ENCODE peak calls at places on chromosomes 5 and 9, in four cellular contexts. One of them, this sample, is unnamed.

GRCh38 chr9:36337002-36337401 is 63.1 kb downstream of the RNF38 start:
- DNase-seq in cardiac fibroblast: no peak
- DNase-seq in ovary: no peak
- DNase-seq in tibial artery: no peak
- DNase-seq in this sample: no peak

GRCh38 chr5:143714629-143715028 is 97.3 kb upstream of the HMHB1 start:
- DNase-seq in cardiac fibroblast: no peak
- DNase-seq in tibial artery: no peak
- DNase-seq in ovary: no peak
- DNase-seq in this sample: no peak

GRCh38 chr5:181203842-181204560 is 995 bp downstream of the TRIM7 start:
- DNase-seq in tibial artery: no peak
- DNase-seq in ovary: no peak
- DNase-seq in cardiac fibroblast: no peak
- DNase-seq in this sample: no peak

GRCh38 chr5:132389453-132390286 is 20.2 kb downstream of the SLC22A5 start:
- DNase-seq in tibial artery: peak
- DNase-seq in ovary: peak
- DNase-seq in cardiac fibroblast: peak
- DNase-seq in this sample: no peak

GRCh38 chr9:138103111-138103823 is 225.7 kb downstream of the CACNA1B start:
- DNase-seq in ovary: no peak
- DNase-seq in tibial artery: no peak
- DNase-seq in cardiac fibroblast: no peak
- DNase-seq in this sample: no peak

GRCh38 chr9:33445389-33445881 is 2.0 kb downstream of the AQP3 start:
- DNase-seq in cardiac fibroblast: no peak
- DNase-seq in tibial artery: no peak
- DNase-seq in ovary: peak
- DNase-seq in this sample: no peak

GRCh38 chr9:87594218-87594617 is 96.6 kb downstream of the DAPK1 start:
- DNase-seq in cardiac fibroblast: peak
- DNase-seq in ovary: no peak
- DNase-seq in tibial artery: no peak
- DNase-seq in this sample: no peak

GRCh38 chr9:113998529-113999255 is 79.4 kb downstream of the AMBP start:
- DNase-seq in ovary: peak
- DNase-seq in tibial artery: no peak
- DNase-seq in cardiac fibroblast: peak
- DNase-seq in this sample: no peak

GRCh38 chr9:16429671-16430070 is 440.8 kb downstream of the BNC2 start:
- DNase-seq in cardiac fibroblast: no peak
- DNase-seq in ovary: no peak
- DNase-seq in tibial artery: no peak
- DNase-seq in this sample: no peak

GRCh38 chr5:85278193-85278592 is 893.5 kb upstream of the EDIL3 start:
- DNase-seq in cardiac fibroblast: peak
- DNase-seq in ovary: no peak
- DNase-seq in tibial artery: no peak
- DNase-seq in this sample: no peak

DNA sequence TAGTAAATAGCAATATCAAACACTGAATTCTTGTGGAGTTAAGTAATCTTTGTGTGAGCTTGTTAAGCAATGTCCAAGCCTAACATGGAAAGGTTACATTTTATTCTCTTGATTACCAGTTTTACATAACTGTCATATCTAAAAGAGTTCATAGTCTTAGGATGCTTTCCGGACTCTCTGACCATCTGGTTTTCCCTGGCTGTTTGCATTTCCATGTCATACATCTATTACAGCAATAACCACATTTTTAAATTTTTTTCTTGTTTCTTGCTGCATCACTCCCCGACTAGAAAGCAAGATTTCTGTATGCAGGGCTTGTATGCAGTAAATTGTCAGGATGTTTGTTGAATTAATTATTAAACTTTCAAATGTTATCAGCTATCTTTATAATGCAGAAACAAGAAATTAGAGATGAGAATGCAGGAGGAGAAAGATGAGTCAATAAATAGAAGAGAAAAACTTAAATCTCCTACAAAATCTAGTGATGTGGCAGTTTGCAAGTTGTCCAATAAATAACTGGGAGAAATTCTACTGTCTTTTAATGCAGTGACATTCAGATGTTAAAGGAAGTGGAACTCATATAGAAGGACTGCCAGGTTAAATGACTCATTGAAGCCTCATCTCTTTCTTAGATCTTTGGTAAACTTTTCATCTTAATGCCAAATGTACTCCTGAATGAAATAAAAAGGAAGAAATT is 179.6 kb upstream of the SGCD start:
- DNase-seq in cardiac fibroblast: peak
- DNase-seq in tibial artery: no peak
- DNase-seq in ovary: no peak
- DNase-seq in this sample: no peak
- H3K4me3 ChIP-seq in cardiac fibroblast: no peak
- H3K4me3 ChIP-seq in tibial artery: no peak
- H3K4me3 ChIP-seq in ovary: no peak
- H3K4me3 ChIP-seq in this sample: no peak

GRCh38 chr5:90111354-90112070 is 298.0 kb downstream of the CETN3 start:
- DNase-seq in tibial artery: no peak
- DNase-seq in cardiac fibroblast: peak
- DNase-seq in ovary: no peak
- DNase-seq in this sample: no peak

GRCh38 chr5:90109285-90109684 is 300.3 kb downstream of the CETN3 start:
- DNase-seq in tibial artery: no peak
- DNase-seq in ovary: no peak
- DNase-seq in cardiac fibroblast: no peak
- DNase-seq in this sample: no peak

GRCh38 chr5:90112293-90112692 is 297.3 kb downstream of the CETN3 start:
- DNase-seq in ovary: no peak
- DNase-seq in tibial artery: no peak
- DNase-seq in cardiac fibroblast: no peak
- DNase-seq in this sample: no peak

DNA sequence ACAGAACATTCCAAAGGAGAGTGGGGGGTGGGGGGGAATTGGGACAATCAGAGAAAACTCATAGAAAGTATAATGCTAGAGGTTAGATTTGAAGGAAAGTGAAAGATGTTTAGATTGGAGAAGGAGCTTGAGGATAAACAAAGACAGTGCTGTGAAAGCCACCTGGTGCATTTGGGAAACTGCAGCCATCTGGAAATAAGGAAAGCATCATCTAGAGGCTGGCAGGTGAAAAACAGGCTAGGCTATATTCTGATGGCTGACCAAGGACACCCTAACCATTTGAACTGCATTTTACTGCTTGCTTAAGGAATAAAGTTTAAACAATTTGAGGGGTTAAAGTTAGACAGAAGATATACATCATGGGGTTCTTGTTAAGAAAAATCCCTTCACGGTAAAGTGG is 296.4 kb downstream of the CETN3 start:
- DNase-seq in tibial artery: no peak
- DNase-seq in ovary: no peak
- DNase-seq in cardiac fibroblast: no peak
- DNase-seq in this sample: no peak
- TF ChIP-seq CTCF in tibial artery: no peak
- TF ChIP-seq CTCF in ovary: no peak
- TF ChIP-seq CTCF in cardiac fibroblast: no peak
- TF ChIP-seq CTCF in this sample: no peak

GRCh38 chr5:21783079-21783478 is 1070.1 kb downstream of the CDH12 start:
- DNase-seq in ovary: no peak
- DNase-seq in tibial artery: no peak
- DNase-seq in cardiac fibroblast: no peak
- DNase-seq in this sample: no peak
- H3K4me3 ChIP-seq in ovary: no peak
- H3K4me3 ChIP-seq in tibial artery: no peak
- H3K4me3 ChIP-seq in cardiac fibroblast: no peak
- H3K4me3 ChIP-seq in this sample: no peak

GRCh38 chr9:68508547-68508946 is 32.1 kb downstream of the TMEM252 start:
- DNase-seq in tibial artery: no peak
- DNase-seq in ovary: no peak
- DNase-seq in cardiac fibroblast: no peak
- DNase-seq in this sample: no peak

GRCh38 chr9:68509689-68510088 is 31.0 kb downstream of the TMEM252 start:
- DNase-seq in ovary: no peak
- DNase-seq in tibial artery: no peak
- DNase-seq in cardiac fibroblast: no peak
- DNase-seq in this sample: no peak

GRCh38 chr9:68505681-68506409 is 34.8 kb downstream of the TMEM252 start:
- DNase-seq in ovary: no peak
- DNase-seq in cardiac fibroblast: no peak
- DNase-seq in tibial artery: no peak
- DNase-seq in this sample: no peak

GRCh38 chr9:68507796-68508145 is 32.9 kb downstream of the TMEM252 start:
- DNase-seq in ovary: no peak
- DNase-seq in cardiac fibroblast: no peak
- DNase-seq in tibial artery: no peak
- DNase-seq in this sample: no peak

GRCh38 chr9:68507098-68507795 is 33.4 kb downstream of the TMEM252 start:
- DNase-seq in cardiac fibroblast: peak
- DNase-seq in tibial artery: no peak
- DNase-seq in ovary: no peak
- DNase-seq in this sample: no peak
- TF ChIP-seq CTCF in cardiac fibroblast: peak
- TF ChIP-seq CTCF in tibial artery: peak
- TF ChIP-seq CTCF in ovary: peak
- TF ChIP-seq CTCF in this sample: peak

GRCh38 chr5:134465856-134466240 is 54.2 kb upstream of the CDKN2AIPNL start:
- DNase-seq in tibial artery: peak
- DNase-seq in cardiac fibroblast: peak
- DNase-seq in ovary: peak
- DNase-seq in this sample: peak
- H3K4me3 ChIP-seq in tibial artery: peak
- H3K4me3 ChIP-seq in cardiac fibroblast: peak
- H3K4me3 ChIP-seq in ovary: peak
- H3K4me3 ChIP-seq in this sample: peak

DNA sequence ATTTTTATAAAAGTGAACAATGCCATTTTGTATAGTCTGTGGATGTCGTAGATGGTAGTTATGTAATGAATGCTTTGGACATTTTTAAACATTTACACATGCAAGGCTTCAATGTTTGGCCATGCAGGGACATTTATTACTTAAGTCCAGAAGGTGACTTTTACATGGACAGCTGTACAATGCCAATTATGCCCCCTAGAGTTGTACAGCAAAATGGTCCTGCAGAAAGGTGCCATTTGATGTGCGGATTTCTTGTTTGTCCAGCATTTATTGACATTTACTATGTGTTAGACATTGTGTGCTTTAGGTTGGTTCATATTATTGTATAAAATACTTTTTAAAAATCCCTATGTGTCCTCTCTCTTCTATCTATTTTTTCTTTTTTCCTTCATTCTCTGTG is 22.5 kb upstream of the COMMD10 start:
- DNase-seq in tibial artery: no peak
- DNase-seq in ovary: no peak
- DNase-seq in cardiac fibroblast: peak
- DNase-seq in this sample: no peak
- TF ChIP-seq CTCF in tibial artery: no peak
- TF ChIP-seq CTCF in ovary: no peak
- TF ChIP-seq CTCF in cardiac fibroblast: no peak
- TF ChIP-seq CTCF in this sample: no peak

GRCh38 chr5:15748266-15748665 is 248.3 kb downstream of the FBXL7 start:
- DNase-seq in cardiac fibroblast: no peak
- DNase-seq in ovary: no peak
- DNase-seq in tibial artery: no peak
- DNase-seq in this sample: no peak

GRCh38 chr5:15757103-15757502 is 257.1 kb downstream of the FBXL7 start:
- DNase-seq in ovary: no peak
- DNase-seq in tibial artery: no peak
- DNase-seq in cardiac fibroblast: peak
- DNase-seq in this sample: no peak

GRCh38 chr5:15757635-15758034 is 257.7 kb downstream of the FBXL7 start:
- DNase-seq in ovary: no peak
- DNase-seq in tibial artery: no peak
- DNase-seq in cardiac fibroblast: no peak
- DNase-seq in this sample: no peak

DNA sequence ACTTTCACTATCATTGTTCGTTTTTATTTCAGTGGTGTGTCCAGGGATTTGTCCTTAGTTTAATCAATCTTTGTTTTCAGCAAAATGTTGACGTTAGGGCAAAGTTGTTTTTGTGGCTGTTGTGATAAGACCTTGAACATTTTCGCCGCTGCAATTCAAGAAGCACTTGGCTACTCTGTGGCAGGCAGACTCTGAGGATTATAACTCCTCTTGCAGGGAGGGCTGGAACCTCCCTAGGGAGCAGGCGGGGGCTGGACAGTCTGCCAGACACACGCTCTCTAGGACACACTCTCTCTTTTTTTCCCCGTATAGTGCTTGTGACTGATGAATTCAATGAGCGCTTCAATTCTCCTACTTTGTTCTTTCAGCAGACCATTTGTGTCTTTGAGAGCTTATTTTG is 252.9 kb downstream of the FBXL7 start:
- DNase-seq in tibial artery: no peak
- DNase-seq in ovary: peak
- DNase-seq in cardiac fibroblast: peak
- DNase-seq in this sample: no peak
- H3K4me3 ChIP-seq in tibial artery: peak
- H3K4me3 ChIP-seq in ovary: peak
- H3K4me3 ChIP-seq in cardiac fibroblast: peak
- H3K4me3 ChIP-seq in this sample: peak

DNA sequence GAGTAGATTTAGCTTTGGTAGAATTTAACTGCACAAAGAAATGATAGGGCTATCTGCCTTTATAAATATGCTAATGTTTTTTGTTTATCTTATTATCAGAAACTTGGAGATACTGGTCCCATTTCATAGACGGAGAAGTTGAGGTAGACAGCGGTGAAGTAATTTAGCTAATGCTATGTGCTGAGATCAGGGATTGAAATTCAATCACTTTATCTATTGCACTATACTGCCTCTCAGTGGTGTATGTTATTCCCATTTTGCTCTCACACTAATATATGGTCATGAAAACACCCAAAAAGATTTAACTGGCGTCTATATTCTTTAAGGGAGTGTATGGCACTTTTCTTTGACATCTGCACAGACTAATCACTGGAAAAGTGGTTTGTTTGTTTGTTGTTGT is 725.9 kb upstream of the WWC1 start:
- DNase-seq in cardiac fibroblast: peak
- DNase-seq in tibial artery: no peak
- DNase-seq in ovary: no peak
- DNase-seq in this sample: no peak
- TF ChIP-seq CTCF in cardiac fibroblast: peak
- TF ChIP-seq CTCF in tibial artery: peak
- TF ChIP-seq CTCF in ovary: no peak
- TF ChIP-seq CTCF in this sample: peak